ENCODE peak calls at places on chromosomes 3 and 15, in nine cellular contexts. M is H4; S is astrocyte of the spinal cord; U is stimulated activated CD4-positive, alpha-beta T cell treated with anti-CD3 and anti-CD28 coated beads, Interleukin-4, amount 100 ng/mL, for 1 hour; L is GM23338; W is non-pigmented ciliary epithelial cell; B is NCI-H1417; O is fibroblast of the aortic adventitia; H is activated CD4-positive, alpha-beta memory T cell treated with anti-CD3 and anti-CD28 coated beads for 36 hours. N is an unnamed sample.

GRCh38 chr15:39099524-39099923 is 481.4 kb upstream of the THBS1 start:
- DNase-seq in O (no peak), L (no peak), S (no peak), B (no peak), U (no peak), W (no peak), H (no peak), M (no peak), N (no peak)

GRCh38 chr15:55816017-55816416 is 73.1 kb upstream of the PRTG start:
- DNase-seq in H (no peak), S (peak), M (no peak), L (no peak), W (no peak), U (no peak), B (no peak), O (peak), N (no peak)

GRCh38 chr3:155444771-155445170 is 151.3 kb upstream of the STRIT1 start:
- DNase-seq in O (no peak), S (no peak), W (no peak), B (no peak), L (no peak), H (no peak), M (no peak), U (no peak), N (no peak)

GRCh38 chr15:45794768-45795486 is 160.1 kb downstream of the SQOR start:
- DNase-seq in H (no peak), O (no peak), S (no peak), B (no peak), W (no peak), M (no peak), U (no peak), L (no peak), N (peak)

GRCh38 chr3:179642871-179643270 is 10.0 kb upstream of the USP13 start:
- DNase-seq in H (no peak), W (no peak), M (no peak), S (no peak), U (no peak), L (no peak), B (no peak), O (no peak), N (no peak)

GRCh38 chr3:55750525-55750924 is 263.4 kb upstream of the WNT5A start:
- DNase-seq in W (peak), O (no peak), M (peak), B (no peak), L (no peak), S (peak), U (no peak), H (no peak), N (no peak)

GRCh38 chr3:106792716-106793115 is 584.5 kb upstream of the CCDC54 start:
- DNase-seq in S (no peak), H (no peak), U (no peak), M (no peak), B (no peak), O (no peak), W (no peak), L (no peak), N (no peak)

GRCh38 chr15:92343869-92344643 is 49.6 kb upstream of the ST8SIA2 start:
- DNase-seq in U (no peak), B (peak), S (no peak), M (no peak), H (no peak), W (no peak), O (no peak), L (peak), N (no peak)

GRCh38 chr15:98744506-98744905 is 96.2 kb downstream of the IGF1R start:
- DNase-seq in H (no peak), U (no peak), M (no peak), B (no peak), S (no peak), W (no peak), O (no peak), L (no peak), N (no peak)

GRCh38 chr15:43360821-43361220 is 10.0 kb downstream of the ZSCAN29 start:
- DNase-seq in W (no peak), U (no peak), S (no peak), M (no peak), H (no peak), L (no peak), B (no peak), O (no peak), N (no peak)

GRCh38 chr3:128480278-128480677 is 12.7 kb downstream of the GATA2 start:
- DNase-seq in U (no peak), O (no peak), S (no peak), M (no peak), L (no peak), B (no peak), W (no peak), H (no peak), N (no peak)

GRCh38 chr15:31308185-31308639 is 18.4 kb upstream of the KLF13 start:
- DNase-seq in H (no peak), W (no peak), L (peak), U (no peak), O (no peak), S (no peak), M (no peak), B (no peak), N (peak)

GRCh38 chr15:101651753-101652097 is 456 bp downstream of the TM2D3 start:
- DNase-seq in L (peak), W (no peak), U (no peak), H (no peak), S (peak), B (peak), O (peak), M (no peak), N (no peak)

GRCh38 chr3:114365268-114365667 is 71.4 kb downstream of the TIGIT start:
- DNase-seq in H (no peak), U (no peak), O (no peak), M (no peak), W (no peak), S (no peak), B (no peak), L (no peak), N (peak)

GRCh38 chr3:45943207-45943846 is at the start of gene CXCR6:
- DNase-seq in H (peak), S (no peak), U (peak), M (no peak), B (no peak), L (no peak), O (peak), W (no peak), N (no peak)

GRCh38 chr15:65414841-65415621 is 7.7 kb downstream of the IGDCC4 start:
- DNase-seq in H (no peak), U (no peak), W (no peak), L (peak), B (peak), O (peak), S (peak), M (no peak), N (peak)

GRCh38 chr15:80831606-80832224 is 52.5 kb downstream of the CEMIP start:
- DNase-seq in O (no peak), B (no peak), U (no peak), S (no peak), W (no peak), L (peak), H (no peak), M (no peak), N (no peak)

GRCh38 chr3:94417963-94418455 is 355.1 kb downstream of the NSUN3 start:
- DNase-seq in B (no peak), H (no peak), L (no peak), O (no peak), M (no peak), W (no peak), U (no peak), S (no peak), N (no peak)

GRCh38 chr3:182284793-182285192 is 508.5 kb upstream of the ATP11B start:
- DNase-seq in U (no peak), L (peak), M (no peak), W (no peak), H (no peak), S (no peak), B (peak), O (no peak), N (no peak)

GRCh38 chr3:6989608-6990291 is 128.8 kb downstream of the GRM7 start:
- DNase-seq in L (peak), O (no peak), M (no peak), W (no peak), H (no peak), U (no peak), B (no peak), S (no peak), N (peak)

GRCh38 chr3:78712270-78712669 is 1055.5 kb downstream of the ROBO1 start:
- DNase-seq in H (no peak), W (no peak), U (no peak), L (no peak), S (no peak), M (no peak), B (no peak), O (no peak), N (peak)

GRCh38 chr15:29037997-29038700 is 152.4 kb downstream of the APBA2 start:
- DNase-seq in W (no peak), H (no peak), O (no peak), B (no peak), U (no peak), M (no peak), S (no peak), L (no peak), N (no peak)

GRCh38 chr3:55519016-55519415 is 31.9 kb upstream of the WNT5A start:
- DNase-seq in O (peak), W (no peak), M (peak), U (no peak), B (no peak), S (peak), L (no peak), H (no peak), N (peak)

GRCh38 chr3:56775356-56775914 is 26.3 kb downstream of the ARHGEF3 start:
- DNase-seq in W (no peak), S (no peak), L (no peak), H (no peak), O (no peak), M (no peak), B (peak), U (no peak), N (peak)

GRCh38 chr3:37816271-37816670 is 45.4 kb upstream of the CTDSPL start:
- DNase-seq in U (no peak), L (no peak), H (no peak), W (no peak), B (no peak), M (no peak), S (no peak), O (peak), N (no peak)

GRCh38 chr3:17820704-17821103 is 78.3 kb upstream of the TBC1D5 start:
- DNase-seq in U (no peak), L (no peak), B (no peak), H (no peak), S (peak), W (no peak), M (no peak), O (no peak), N (no peak)

GRCh38 chr3:153284282-153284938 is 122.4 kb downstream of the RAP2B start:
- DNase-seq in U (peak), W (peak), B (no peak), H (peak), S (peak), M (peak), L (no peak), O (peak), N (peak)

GRCh38 chr15:81015595-81016252 is 15.0 kb downstream of the TLNRD1 start:
- DNase-seq in L (no peak), O (no peak), H (no peak), S (no peak), W (no peak), U (no peak), B (no peak), M (no peak), N (no peak)

GRCh38 chr3:49199244-49199899 is 28.0 kb downstream of the KLHDC8B start:
- DNase-seq in M (no peak), B (no peak), U (no peak), O (peak), S (peak), H (peak), W (peak), L (peak), N (peak)

GRCh38 chr3:5278666-5279065 is 91.2 kb downstream of the EDEM1 start:
- DNase-seq in O (no peak), M (no peak), U (no peak), W (no peak), L (no peak), S (no peak), B (no peak), H (no peak), N (no peak)

GRCh38 chr15:86691091-86691490 is 611.4 kb downstream of the AGBL1 start:
- DNase-seq in O (no peak), B (no peak), S (no peak), H (no peak), U (no peak), L (peak), W (no peak), M (no peak), N (peak)

GRCh38 chr3:119778811-119779210 is 3.1 kb upstream of the NR1I2 start:
- DNase-seq in W (no peak), B (no peak), O (no peak), S (no peak), H (no peak), U (no peak), M (no peak), L (no peak), N (peak)

GRCh38 chr3:14439501-14440167 is 37.2 kb downstream of the SLC6A6 start:
- DNase-seq in O (peak), S (peak), U (no peak), B (peak), L (no peak), H (no peak), W (peak), M (no peak), N (peak)

GRCh38 chr15:67792250-67792942 is 32.9 kb upstream of the SKOR1 start:
- DNase-seq in M (no peak), S (no peak), W (no peak), O (no peak), L (no peak), H (no peak), B (no peak), U (no peak), N (peak)

GRCh38 chr3:183533410-183534132 is 21.9 kb downstream of the KLHL6 start:
- DNase-seq in S (no peak), M (no peak), B (no peak), L (peak), H (no peak), O (no peak), U (no peak), W (no peak), N (peak)

GRCh38 chr3:193996641-193997089 is 139.3 kb upstream of the HES1 start:
- DNase-seq in O (no peak), S (no peak), H (no peak), U (no peak), M (no peak), L (peak), W (no peak), B (no peak), N (no peak)

GRCh38 chr3:65572175-65572777 is 466.4 kb downstream of the MAGI1 start:
- DNase-seq in M (no peak), L (no peak), U (no peak), O (no peak), H (no peak), W (no peak), B (no peak), S (no peak), N (no peak)

GRCh38 chr15:87369269-87369668 is 887.3 kb downstream of the NTRK3 start:
- DNase-seq in O (peak), S (peak), L (no peak), B (no peak), M (peak), H (no peak), W (peak), U (no peak), N (no peak)

N was measured in left kidney.